ENCODE peak calls at places on chromosome 10, in nine cellular contexts. J is AG04450, P is amniotic stem cell, H is NCI-H524 treated with DMSO at 0.1 percent for 48 hours, T is NCI-H2029, B is epithelial cell of esophagus, K is AG09309, F is NCI-H1694 treated with DMSO at 0.1 percent for 48 hours, U is GM12892. G is an unnamed sample.
A peak's percentile ranks its signal among the peaks of the same experiment; 100 is the strongest.

GRCh38 chr10:77043364-77043763 is 594.2 kb downstream of the KCNMA1 start:
- DNase-seq in T (no peak), P (no peak), F (no peak), B (peak; percentile 31), H (no peak), U (no peak), J (no peak), K (no peak), G (no peak)

GRCh38 chr10:11610151-11610854 is 1.1 kb downstream of the USP6NL start:
- DNase-seq in K (no peak), P (no peak), H (no peak), U (no peak), J (no peak), F (no peak), B (no peak), T (no peak), G (no peak)

GRCh38 chr10:72727128-72727527 is 35.2 kb downstream of the MCU start:
- DNase-seq in F (no peak), T (no peak), H (no peak), K (no peak), P (no peak), J (no peak), U (no peak), B (no peak), G (peak; percentile 53)

GRCh38 chr10:4229106-4229505 is 444.1 kb upstream of the KLF6 start:
- DNase-seq in F (no peak), P (no peak), B (no peak), U (no peak), J (no peak), H (no peak), T (no peak), K (no peak), G (no peak)

GRCh38 chr10:88091490-88092061 is 228.2 kb downstream of the PTEN start:
- DNase-seq in U (peak; percentile 41), T (no peak), P (no peak), B (peak; percentile 96), J (no peak), F (no peak), K (no peak), H (no peak), G (no peak)

GRCh38 chr10:29946953-29947700 is 112.3 kb downstream of the JCAD start:
- DNase-seq in U (no peak), H (no peak), F (no peak), K (peak; percentile 74), P (peak; percentile 35), T (no peak), J (peak; percentile 74), B (peak; percentile 93), G (peak; percentile 52)

GRCh38 chr10:94133239-94133638 is 139.5 kb downstream of the PLCE1 start:
- DNase-seq in B (peak; percentile 24), F (peak; percentile 8), H (no peak), T (no peak), U (no peak), P (no peak), K (no peak), J (no peak), G (no peak)

GRCh38 chr10:30701471-30702173 is 72.1 kb upstream of the LYZL2 start:
- DNase-seq in F (peak; percentile 15), T (no peak), P (no peak), H (no peak), J (no peak), B (peak; percentile 31), K (no peak), U (peak; percentile 25), G (no peak)

GRCh38 chr10:72133517-72133916 is 45.2 kb upstream of the SPOCK2 start:
- DNase-seq in B (no peak), K (peak; percentile 29), H (no peak), J (peak; percentile 24), F (no peak), T (no peak), U (peak; percentile 19), P (no peak), G (peak; percentile 31)

GRCh38 chr10:131774618-131775443 is 126.0 kb upstream of the PPP2R2D start:
- DNase-seq in J (no peak), P (no peak), H (no peak), B (no peak), K (no peak), F (no peak), T (no peak), U (no peak), G (no peak)

GRCh38 chr10:122267849-122268737 is 3.0 kb upstream of the BTBD16 start:
- DNase-seq in B (peak; percentile 54), F (peak; percentile 3), T (no peak), H (no peak), K (no peak), U (peak; percentile 66), P (no peak), J (no peak), G (no peak)